ENCODE peak calls at places on chromosomes 4 and X, in nine cellular contexts. X is mucosa of descending colon, E is H7, Z is uterus, P is pancreas, O is upper lobe of right lung, F is heart right ventricle, Q is psoas muscle, G is RWPE2. K is an unnamed sample.

GRCh38 chr4:20251796-20252655 is at the start of gene SLIT2:
- DNase-seq in E (peak), Q (peak), P (peak), X (peak), G (peak), O (peak), Z (peak), F (peak), K (peak)

GRCh38 chr4:156676116-156676851 is 295.3 kb downstream of the PDGFC start:
- DNase-seq in O (no peak), X (no peak), Q (no peak), P (no peak), Z (no peak), F (no peak), E (no peak), G (no peak), K (no peak)

GRCh38 chr4:11606078-11606477 is 177.4 kb upstream of the HS3ST1 start:
- DNase-seq in Z (no peak), Q (no peak), X (no peak), G (no peak), E (no peak), F (no peak), O (no peak), P (no peak), K (no peak)

GRCh38 chr4:57184378-57185031 is 74.3 kb upstream of the IGFBP7 start:
- DNase-seq in X (no peak), F (no peak), G (no peak), O (no peak), E (no peak), P (no peak), Q (no peak), Z (no peak), K (no peak)

GRCh38 chr4:169909479-169909878 is 116.7 kb downstream of the MFAP3L start:
- DNase-seq in Z (no peak), P (no peak), O (no peak), F (no peak), Q (no peak), G (no peak), X (no peak), E (no peak), K (no peak)

GRCh38 chrX:22081475-22082092 is 49.5 kb downstream of the PHEX start:
- DNase-seq in X (no peak), F (peak), P (peak), O (peak), G (no peak), Z (peak), E (peak), Q (peak), K (peak)

GRCh38 chrX:81202413-81202794 is 502 bp downstream of the SH3BGRL start:
- DNase-seq in Q (no peak), O (no peak), Z (no peak), P (no peak), X (no peak), G (no peak), F (no peak), E (no peak), K (no peak)

GRCh38 chrX:3160771-3161170 is 119.5 kb downstream of the ARSF start:
- DNase-seq in G (no peak), Z (no peak), F (no peak), Q (no peak), O (no peak), E (peak), P (no peak), X (no peak), K (no peak)

GRCh38 chrX:17547658-17548057 is 172.7 kb downstream of the NHS start:
- DNase-seq in Q (peak), G (peak), E (no peak), O (peak), P (peak), F (peak), X (peak), Z (peak), K (no peak)

GRCh38 chr4:141636771-141637460 is 533 bp downstream of the IL15 start:
- DNase-seq in E (peak), X (peak), F (peak), O (peak), Z (peak), Q (peak), G (peak), P (peak), K (no peak)

GRCh38 chr4:183722738-183723560 is 63.9 kb downstream of the TRAPPC11 start:
- DNase-seq in F (peak), O (peak), P (peak), E (peak), Z (peak), G (no peak), Q (peak), X (peak), K (peak)

GRCh38 chr4:8617486-8618040 is 25.0 kb downstream of the CPZ start:
- DNase-seq in E (no peak), Z (no peak), G (peak), P (peak), X (peak), Q (no peak), F (no peak), O (no peak), K (no peak)

GRCh38 chr4:48943387-48943786 is 36.8 kb upstream of the OCIAD2 start:
- DNase-seq in E (peak), O (no peak), X (no peak), F (no peak), G (no peak), Q (no peak), Z (no peak), P (no peak), K (peak)

GRCh38 chr4:7155611-7156071 is 36.7 kb upstream of the SORCS2 start:
- DNase-seq in P (no peak), F (peak), X (no peak), E (peak), G (peak), O (peak), Z (peak), Q (no peak), K (peak)

DNA sequence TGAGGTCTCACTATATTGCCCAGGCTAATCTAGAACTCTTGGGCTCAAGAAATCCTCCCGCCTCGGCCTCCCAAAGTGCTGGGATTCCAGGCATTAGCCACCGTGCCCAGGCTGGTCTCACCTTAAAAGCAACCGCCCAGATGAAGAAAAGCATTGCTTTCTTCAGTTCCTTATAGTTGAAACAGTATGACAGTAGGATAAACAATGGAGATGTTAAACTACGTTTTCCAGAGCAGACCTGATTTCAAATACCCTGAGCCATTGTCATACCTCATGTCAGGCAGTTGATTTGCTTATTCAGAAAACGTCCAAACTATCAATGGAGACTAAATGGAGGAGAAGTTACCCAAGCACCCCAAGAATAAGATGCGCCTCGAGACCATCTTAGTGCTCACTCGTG is 26.3 kb upstream of the TMEM131L start:
- DNase-seq in O (no peak), X (no peak), F (no peak), Z (no peak), P (no peak), E (no peak), Q (no peak), G (no peak), K (no peak)
- H3K4me3 ChIP-seq in O (no peak), X (no peak), F (no peak), Z (no peak), P (no peak), E (no peak), Q (peak), G (no peak), K (no peak)

GRCh38 chrX:1093112-1093511 is 119.3 kb downstream of the CRLF2 start:
- DNase-seq in F (no peak), X (no peak), Q (no peak), E (no peak), G (peak), Z (no peak), P (no peak), O (no peak), K (no peak)

GRCh38 chrX:1093586-1094538 is 118.6 kb downstream of the CRLF2 start:
- DNase-seq in Q (no peak), P (no peak), F (no peak), G (peak), O (no peak), X (no peak), E (peak), Z (no peak), K (no peak)

GRCh38 chrX:1099146-1099770 is 113.2 kb downstream of the CRLF2 start:
- DNase-seq in O (no peak), X (no peak), Z (no peak), Q (no peak), G (peak), P (no peak), F (no peak), E (no peak), K (no peak)

GRCh38 chrX:1097328-1097727 is 115.1 kb downstream of the CRLF2 start:
- DNase-seq in P (no peak), O (no peak), G (no peak), X (no peak), E (no peak), F (no peak), Z (no peak), Q (no peak), K (no peak)

GRCh38 chrX:1094934-1095333 is 117.5 kb downstream of the CRLF2 start:
- DNase-seq in P (no peak), O (no peak), Q (no peak), E (no peak), G (no peak), F (no peak), Z (no peak), X (no peak), K (no peak)
- H3K4me3 ChIP-seq in P (no peak), O (no peak), Q (no peak), E (no peak), G (no peak), F (no peak), Z (no peak), X (no peak), K (no peak)

GRCh38 chr4:22237155-22237751 is 278.6 kb downstream of the ADGRA3 start:
- DNase-seq in P (peak), E (peak), G (no peak), F (no peak), X (peak), O (peak), Q (no peak), Z (peak), K (peak)

GRCh38 chr4:22238742-22239141 is 277.1 kb downstream of the ADGRA3 start:
- DNase-seq in Q (no peak), F (no peak), E (peak), X (no peak), Z (no peak), G (no peak), O (no peak), P (no peak), K (no peak)

GRCh38 chr4:22235798-22236197 is 280.1 kb downstream of the ADGRA3 start:
- DNase-seq in P (no peak), Q (no peak), F (peak), E (no peak), O (no peak), Z (no peak), G (no peak), X (no peak), K (no peak)

GRCh38 chr4:22240814-22241213 is 275.1 kb downstream of the ADGRA3 start:
- DNase-seq in P (no peak), Z (no peak), F (no peak), G (no peak), X (no peak), O (no peak), Q (no peak), E (no peak), K (no peak)

DNA sequence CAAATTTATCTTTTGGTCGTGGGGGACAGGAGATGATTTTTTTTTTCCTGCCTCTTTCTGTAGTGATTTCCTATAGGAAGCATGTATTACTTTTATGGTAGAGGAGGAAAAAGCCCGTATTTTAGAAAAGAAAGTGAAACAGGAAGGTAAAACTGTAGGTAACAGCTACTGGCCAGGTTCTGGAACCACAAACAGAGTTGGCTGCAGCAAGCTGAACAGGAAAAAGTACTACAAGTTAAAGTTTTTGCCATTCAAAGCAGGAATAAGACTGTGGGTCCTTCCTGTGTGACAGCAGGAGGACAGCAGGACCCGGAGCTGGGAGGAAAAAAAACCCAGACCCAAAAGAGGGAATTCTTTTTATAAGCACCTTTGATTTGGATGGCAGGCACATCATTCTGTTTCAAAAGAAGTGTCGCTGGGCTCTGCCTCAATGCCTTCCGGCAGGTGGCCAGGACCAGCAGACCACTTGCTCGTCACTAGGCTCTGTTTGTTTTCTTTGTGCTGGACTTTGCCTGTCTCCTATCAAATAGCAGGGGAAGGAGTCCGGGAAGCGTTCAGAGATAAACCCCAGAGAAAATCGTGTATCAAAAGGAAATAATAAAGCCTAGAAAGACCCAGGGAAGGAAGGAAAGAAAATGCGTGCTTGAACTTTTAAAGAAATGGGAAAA is 277.9 kb downstream of the ADGRA3 start:
- DNase-seq in E (peak), P (no peak), F (no peak), G (no peak), Z (no peak), X (peak), Q (no peak), O (no peak), K (peak)
- H3K4me3 ChIP-seq in E (no peak), P (no peak), F (no peak), G (no peak), Z (no peak), X (no peak), Q (no peak), O (no peak), K (no peak)

DNA sequence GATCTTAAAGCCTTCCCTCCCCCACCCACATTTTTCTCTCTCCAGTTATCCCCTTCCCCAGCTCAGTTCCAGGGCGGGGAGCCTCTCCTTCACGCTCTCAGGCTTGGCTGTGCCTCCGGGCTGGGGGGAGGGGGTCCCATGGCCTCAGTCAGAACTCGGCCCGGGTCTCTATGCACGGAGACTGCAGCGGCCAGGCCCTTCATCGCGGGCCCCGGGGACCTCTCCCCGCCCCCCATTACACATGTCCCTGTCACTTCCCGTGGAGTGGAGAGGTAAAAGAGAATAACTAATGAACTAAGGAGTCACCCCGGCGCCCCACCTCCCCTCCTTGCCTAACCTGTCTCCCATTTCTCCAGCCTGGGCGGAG is 838 bp upstream of the PRICKLE3 start:
- DNase-seq in O (no peak), F (no peak), E (peak), P (no peak), X (peak), G (no peak), Z (no peak), Q (no peak), K (no peak)
- H3K4me3 ChIP-seq in O (no peak), F (no peak), E (peak), P (no peak), X (no peak), G (no peak), Z (no peak), Q (no peak), K (no peak)

DNA sequence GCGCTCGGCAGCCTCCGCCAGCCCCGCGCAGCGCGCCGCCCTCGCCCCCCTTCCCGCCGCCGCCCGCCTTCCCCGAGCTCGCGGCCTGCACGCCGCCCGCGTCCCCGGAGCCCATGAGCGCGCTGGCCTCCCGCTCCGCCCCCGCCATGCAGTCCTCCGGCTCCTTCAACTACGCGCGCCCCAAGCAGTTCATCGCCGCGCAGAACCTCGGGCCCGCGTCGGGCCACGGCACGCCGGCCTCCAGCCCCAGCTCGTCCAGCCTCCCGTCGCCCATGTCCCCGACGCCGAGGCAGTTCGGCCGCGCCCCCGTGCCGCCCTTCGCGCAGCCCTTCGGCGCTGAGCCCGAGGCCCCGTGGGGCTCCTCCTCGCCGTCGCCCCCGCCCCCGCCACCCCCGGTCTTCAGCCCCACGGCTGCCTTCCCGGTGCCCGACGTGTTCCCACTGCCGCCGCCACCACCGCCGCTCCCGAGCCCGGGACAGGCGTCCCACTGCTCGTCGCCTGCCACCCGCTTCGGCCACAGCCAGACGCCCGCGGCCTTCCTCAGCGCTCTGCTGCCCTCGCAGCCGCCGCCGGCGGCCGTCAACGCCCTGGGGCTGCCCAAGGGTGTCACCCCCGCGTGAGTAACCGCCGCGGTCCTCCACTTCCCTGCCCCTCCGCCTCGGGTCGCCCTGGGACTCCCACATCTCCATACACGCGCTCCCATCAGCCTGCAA is 132.1 kb downstream of the CBR4 start:
- DNase-seq in Q (peak), O (peak), G (peak), E (peak), X (peak), Z (no peak), F (peak), P (peak), K (no peak)
- H3K4me3 ChIP-seq in Q (peak), O (peak), G (no peak), E (peak), X (no peak), Z (peak), F (peak), P (peak), K (no peak)

GRCh38 chr4:186072516-186072915 is 3.6 kb downstream of the TLR3 start:
- DNase-seq in P (no peak), F (no peak), E (no peak), Z (no peak), X (no peak), Q (no peak), G (no peak), O (no peak), K (no peak)

GRCh38 chr4:186068581-186069402 is at the start of gene TLR3:
- DNase-seq in P (no peak), Z (no peak), X (no peak), O (no peak), F (no peak), Q (no peak), E (no peak), G (no peak), K (no peak)

GRCh38 chr4:186069734-186070133 is 778 bp downstream of the TLR3 start:
- DNase-seq in F (no peak), X (no peak), O (no peak), P (no peak), Q (no peak), G (no peak), Z (no peak), E (no peak), K (no peak)

GRCh38 chr4:186061919-186062318 is 7.0 kb upstream of the TLR3 start:
- DNase-seq in P (no peak), Q (no peak), X (no peak), Z (no peak), F (no peak), E (no peak), G (no peak), O (no peak), K (no peak)

GRCh38 chr4:186067757-186068385 is 1.1 kb upstream of the TLR3 start:
- DNase-seq in O (peak), E (no peak), F (peak), P (peak), X (no peak), Z (peak), Q (no peak), G (no peak), K (peak)
- H3K4me3 ChIP-seq in O (peak), E (no peak), F (peak), P (peak), X (no peak), Z (peak), Q (peak), G (peak), K (no peak)

DNA sequence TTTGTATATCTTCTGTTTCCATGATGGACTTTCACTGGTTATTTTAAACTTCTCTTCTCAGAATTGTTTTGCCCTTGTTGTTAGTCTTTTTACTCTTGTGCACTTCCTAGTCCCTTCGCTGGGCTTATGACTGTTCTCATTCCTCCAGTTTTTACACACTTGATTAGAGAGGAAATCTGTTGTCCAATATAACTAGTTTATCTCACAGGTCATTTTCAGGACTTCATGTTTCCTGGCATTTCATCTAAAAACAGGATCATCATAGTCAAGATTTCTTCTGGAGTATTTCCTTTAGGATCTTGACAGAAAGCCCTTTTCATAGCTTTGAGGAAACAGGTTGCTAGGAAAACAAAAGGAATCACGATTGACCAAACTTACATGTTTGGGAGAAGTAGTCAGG is 3.0 kb downstream of the FNIP2 start:
- DNase-seq in E (no peak), Q (no peak), F (no peak), Z (no peak), X (no peak), P (no peak), O (no peak), G (no peak), K (no peak)
- H3K4me3 ChIP-seq in E (no peak), Q (peak), F (peak), Z (no peak), X (no peak), P (no peak), O (peak), G (no peak), K (no peak)

GRCh38 chrX:1465261-1466231 is 12.8 kb upstream of the ASMTL start:
- DNase-seq in G (no peak), X (peak), F (peak), Z (no peak), E (no peak), O (peak), P (no peak), Q (no peak), K (no peak)

GRCh38 chrX:1466971-1467561 is 14.4 kb upstream of the ASMTL start:
- DNase-seq in Z (no peak), E (no peak), P (no peak), O (peak), G (peak), X (peak), F (peak), Q (no peak), K (peak)

GRCh38 chrX:1468250-1468772 is 15.6 kb upstream of the ASMTL start:
- DNase-seq in E (no peak), F (peak), G (no peak), O (peak), Q (no peak), Z (no peak), P (no peak), X (peak), K (peak)

GRCh38 chrX:1464282-1465131 is 11.8 kb upstream of the ASMTL start:
- DNase-seq in X (peak), P (no peak), E (no peak), F (peak), G (peak), O (peak), Q (no peak), Z (no peak), K (peak)

DNA sequence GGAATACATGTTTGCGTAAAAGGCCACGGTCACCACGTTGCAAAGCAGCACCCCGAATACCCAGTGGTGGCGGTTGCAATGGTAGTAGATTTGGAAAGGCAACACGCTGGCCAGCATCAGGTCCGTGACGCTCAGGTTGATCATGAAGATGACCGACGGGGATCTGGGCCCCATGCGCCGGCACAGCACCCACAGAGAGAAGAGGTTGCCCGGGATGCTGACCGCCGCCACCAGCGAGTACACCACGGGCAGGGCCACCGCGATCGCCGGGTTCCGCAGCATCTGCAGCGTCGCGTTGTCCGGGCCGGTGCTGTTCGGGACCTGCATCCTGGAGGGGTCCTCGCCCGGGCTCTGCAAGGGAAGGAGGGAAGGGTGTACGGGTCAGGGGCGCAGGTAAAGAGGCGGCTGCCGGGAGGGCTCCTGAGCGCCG is 13.5 kb upstream of the ASMTL start:
- DNase-seq in P (no peak), F (peak), E (no peak), Q (no peak), X (peak), O (peak), Z (no peak), G (no peak), K (peak)
- H3K4me3 ChIP-seq in P (no peak), F (no peak), E (no peak), Q (no peak), X (no peak), O (no peak), Z (no peak), G (no peak), K (no peak)

GRCh38 chr4:123469245-123469644 is 72.7 kb downstream of the SPRY1 start:
- DNase-seq in G (no peak), F (no peak), P (no peak), E (no peak), Z (no peak), O (no peak), X (no peak), Q (no peak), K (no peak)
- H3K4me3 ChIP-seq in G (no peak), F (no peak), P (no peak), E (no peak), Z (no peak), O (no peak), X (no peak), Q (no peak), K (no peak)